ENCODE peak calls at places on chromosomes 4 and X, in four cellular contexts. P, C, U and G are unnamed samples.
A peak's percentile ranks its signal among the peaks of the same experiment; 100 is the strongest.

GRCh38 chr4:472881-473574 is 25.9 kb downstream of the ZNF721 start:
- DNase-seq in P (peak; percentile 16), C (no peak), U (no peak), G (no peak)

GRCh38 chr4:38678078-38678477 is 14.1 kb downstream of the KLF3 start:
- DNase-seq in P (no peak), C (no peak), U (no peak), G (no peak)

GRCh38 chr4:173025131-173025530 is 143.5 kb upstream of the GALNT7 start:
- DNase-seq in P (peak; percentile 56), C (no peak), U (peak; percentile 76), G (peak; percentile 65)

GRCh38 chr4:141080668-141081067 is 52.6 kb downstream of the RNF150 start:
- DNase-seq in P (no peak), C (no peak), U (no peak), G (no peak)

GRCh38 chr4:137125011-137125410 is 407.3 kb downstream of the PCDH18 start:
- DNase-seq in P (no peak), C (no peak), U (peak; percentile 22), G (no peak)

GRCh38 chr4:165711436-165711835 is 161.6 kb upstream of the TLL1 start:
- DNase-seq in P (no peak), C (no peak), U (no peak), G (no peak)

GRCh38 chr4:91258326-91258725 is 1045.4 kb upstream of the GRID2 start:
- DNase-seq in P (no peak), C (no peak), U (no peak), G (no peak)

GRCh38 chr4:137707626-137708025 is 175.3 kb upstream of the PCDH18 start:
- DNase-seq in P (no peak), C (no peak), U (no peak), G (no peak)

GRCh38 chr4:1008840-1009646 is 2.4 kb upstream of the FGFRL1 start:
- DNase-seq in P (no peak), C (peak; percentile 79), U (no peak), G (peak; percentile 41)

GRCh38 chr4:5955201-5955821 is 62.4 kb upstream of the CRMP1 start:
- DNase-seq in P (no peak), C (no peak), U (no peak), G (peak; percentile 27)

DNA sequence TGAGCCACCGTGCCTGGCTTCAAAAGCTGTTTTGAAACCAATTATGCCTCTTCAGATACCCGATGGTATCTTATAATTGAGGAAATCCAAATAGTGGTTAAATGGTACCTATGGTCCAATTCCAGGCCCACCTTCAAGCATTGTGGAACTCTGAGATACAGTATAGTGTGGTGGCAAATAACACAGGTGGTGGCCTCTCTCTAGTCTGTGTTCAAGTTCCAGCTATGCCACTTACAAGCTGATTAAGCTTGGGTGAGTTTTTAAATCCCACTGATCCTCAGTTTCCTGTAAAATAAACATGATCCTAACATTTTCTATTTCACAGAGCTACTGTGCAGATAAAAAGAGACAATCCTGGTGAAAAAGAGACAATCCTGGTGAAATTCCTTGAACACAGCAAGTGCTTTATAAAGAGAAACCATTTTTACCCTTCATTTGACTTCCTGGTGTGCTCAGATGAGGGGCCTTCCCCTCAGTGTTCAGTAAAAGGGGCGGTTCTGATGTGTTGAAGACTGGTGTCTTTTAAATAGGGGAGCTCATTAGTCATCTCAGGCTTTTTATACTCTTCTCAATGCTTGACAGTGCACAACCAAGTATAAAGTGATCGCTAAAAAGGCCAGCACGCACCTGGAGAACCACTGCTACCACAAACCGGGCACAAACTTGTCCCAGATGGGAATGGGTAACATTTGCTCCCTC is 30.8 kb upstream of the CD40LG start:
- DNase-seq in P (no peak), C (no peak), U (no peak), G (no peak)
- TF ChIP-seq POLR2A in P (no peak), C (no peak), U (no peak), G (no peak)

DNA sequence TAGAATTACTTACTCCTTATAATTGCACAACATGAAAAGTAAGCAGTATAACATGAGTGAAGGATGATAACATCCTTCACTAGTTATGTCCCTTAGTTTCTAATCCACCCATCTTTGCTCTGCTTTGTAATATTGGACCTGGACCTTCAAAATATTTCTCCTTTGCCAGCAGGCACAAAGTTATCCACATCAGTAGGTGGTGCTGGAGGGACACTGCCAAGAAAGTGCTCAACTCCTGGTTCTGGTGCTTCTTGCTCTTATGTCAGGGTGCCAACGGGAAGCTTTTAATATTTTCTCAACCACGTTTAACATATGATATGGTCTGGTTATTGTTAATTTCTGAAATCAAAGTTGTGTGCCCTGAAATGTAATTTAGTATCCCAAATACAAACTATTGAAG is 49.1 kb downstream of the TMEM165 start:
- DNase-seq in P (peak; percentile 15), C (no peak), U (peak; percentile 13), G (no peak)
- TF ChIP-seq CTCF in P (peak; percentile 38), C (no peak), U (peak; percentile 47), G (no peak)

DNA sequence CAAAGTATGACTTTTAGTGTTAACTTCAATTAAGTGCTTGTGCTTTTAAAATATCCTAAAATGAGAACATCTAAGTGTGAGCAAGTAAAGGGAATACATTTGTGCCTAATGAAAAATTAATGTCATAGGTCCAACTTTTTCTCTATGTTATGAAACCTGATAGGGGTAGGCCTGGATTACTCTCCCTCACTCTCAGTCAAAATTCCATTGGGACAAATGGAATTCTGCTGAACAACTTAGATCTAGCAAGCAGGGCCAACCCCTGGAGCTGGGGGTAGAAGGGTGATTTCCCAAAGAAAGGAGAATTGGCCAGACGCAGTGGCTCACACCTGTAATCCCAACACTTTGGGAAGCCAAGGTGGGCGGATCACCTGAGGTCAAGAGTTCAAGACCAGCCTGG is 67.4 kb downstream of the EDNRA start:
- DNase-seq in P (no peak), C (no peak), U (no peak), G (no peak)
- H3K27ac ChIP-seq in P (no peak overlapping the region), C (no peak overlapping the region), U (no peak overlapping the region), G (no peak overlapping the region)

GRCh38 chrX:12950851-12951589 is 23.9 kb upstream of the TMSB4X start:
- DNase-seq in P (peak; percentile 79), C (no peak), U (no peak), G (no peak)

GRCh38 chrX:12948495-12948894 is 26.4 kb upstream of the TMSB4X start:
- DNase-seq in P (no peak), C (no peak), U (no peak), G (no peak)

GRCh38 chrX:12949205-12949926 is 25.5 kb upstream of the TMSB4X start:
- DNase-seq in P (no peak), C (no peak), U (no peak), G (no peak)

GRCh38 chrX:12951590-12951965 is 23.3 kb upstream of the TMSB4X start:
- DNase-seq in P (no peak), C (no peak), U (no peak), G (no peak)

DNA sequence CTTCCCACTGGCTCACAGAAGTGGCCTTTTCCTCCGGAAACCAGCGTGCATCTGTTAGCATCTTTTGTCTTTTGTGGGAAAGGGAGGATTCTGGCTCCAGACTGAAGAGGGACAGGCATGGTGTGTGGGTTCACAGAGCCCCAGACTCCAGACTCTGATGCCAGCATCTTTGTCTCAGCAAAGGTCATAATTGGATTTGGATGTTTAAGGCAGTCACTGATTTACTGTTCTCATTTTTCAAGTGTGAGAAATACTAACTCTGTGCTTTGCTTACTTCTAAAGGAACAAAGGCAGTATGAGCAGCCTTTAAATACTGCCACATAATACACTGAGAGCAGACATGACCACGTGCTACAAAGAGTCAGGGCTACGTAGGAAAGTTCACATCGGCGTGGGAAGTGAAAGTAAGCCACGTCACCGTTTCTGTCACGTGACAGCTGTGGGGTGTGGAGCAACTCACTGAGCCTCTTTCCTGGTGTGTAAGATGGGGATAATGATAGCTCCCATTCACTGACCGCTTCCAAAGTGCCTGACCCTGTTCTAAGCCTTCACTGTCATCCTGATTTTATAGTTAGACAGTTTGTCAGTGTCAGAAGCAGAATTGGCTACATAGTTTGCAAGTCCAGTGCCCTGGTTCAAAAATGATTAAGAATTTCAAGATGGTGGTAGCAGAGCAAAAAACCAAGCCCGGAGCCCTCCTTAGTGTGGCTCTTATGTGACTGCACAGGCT is 24.8 kb upstream of the TMSB4X start:
- DNase-seq in P (peak; percentile 71), C (peak; percentile 94), U (no peak), G (peak; percentile 85)
- TF ChIP-seq POLR2A in P (no peak), C (peak; percentile 10), U (no peak), G (peak; percentile 26)

DNA sequence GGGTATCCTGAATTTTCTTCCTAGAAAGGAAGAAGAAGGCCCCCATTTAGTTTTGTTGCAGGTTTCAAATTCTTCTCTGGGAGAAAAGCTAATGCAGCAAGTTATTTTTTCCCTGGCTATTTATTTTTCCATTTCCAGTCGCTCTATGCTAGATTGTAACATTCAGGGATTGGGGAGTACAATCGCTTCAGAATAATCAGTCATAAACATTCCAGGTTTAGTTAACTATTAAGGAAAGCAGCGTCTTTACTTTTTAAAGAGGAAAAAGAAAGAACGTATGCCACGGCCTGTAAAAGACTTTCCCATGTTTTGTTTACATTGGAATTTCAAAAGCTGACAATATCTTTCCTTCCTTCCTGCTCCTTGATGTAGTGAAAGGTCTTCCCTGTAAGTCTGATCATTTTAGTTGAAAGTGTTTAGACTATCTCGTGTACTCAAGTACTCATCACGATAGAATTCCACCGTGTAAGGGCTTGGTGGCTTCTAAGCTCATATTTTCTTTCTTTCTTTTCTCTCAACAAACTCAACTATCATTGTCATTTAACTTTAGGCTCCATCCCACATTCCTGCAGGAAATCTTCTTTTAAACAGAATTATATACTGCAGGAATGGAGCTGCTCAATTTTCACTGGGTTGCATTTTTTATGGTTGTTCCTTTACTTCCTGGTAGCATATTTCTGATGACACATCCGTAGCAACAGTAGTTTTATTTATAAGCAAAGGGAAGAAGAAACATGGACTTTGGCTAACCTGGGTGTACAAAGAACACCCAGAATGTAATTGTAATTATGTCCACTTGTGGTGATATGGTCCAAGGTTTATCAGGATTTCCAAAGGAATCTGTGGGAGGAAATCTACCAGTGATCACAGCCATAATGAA is 213.1 kb upstream of the FAT1 start:
- DNase-seq in P (no peak), C (no peak), U (peak; percentile 84), G (no peak)
- TF ChIP-seq CTCF in P (no peak), C (peak; percentile 22), U (no peak), G (no peak)

GRCh38 chr4:123401466-123402175 is 5.0 kb downstream of the SPRY1 start:
- DNase-seq in P (no peak), C (no peak), U (no peak), G (no peak)
- H3K27ac ChIP-seq in P (no peak overlapping the region), C (peak overlapping the region; percentile 88), U (no peak overlapping the region), G (peak overlapping the region; percentile 91)